ENCODE peak calls at places on chromosomes 11 and 22, in seven cellular contexts. J is AG04450, D is kidney, P is activated T-cell treated with anti-CD3 and anti-CD28 coated beads for 1 hour, L is ureter, H is RPMI8226, E is HS-5. Q is an unnamed sample.

GRCh38 chr11:75668508-75669297 is at the start of gene MAP6:
- DNase-seq in J (no peak), D (no peak), P (no peak), L (no peak), H (peak), E (no peak), Q (peak)

GRCh38 chr11:11157201-11157600 is 195.8 kb downstream of the CSNK2A3 start:
- DNase-seq in J (no peak), D (no peak), P (peak), L (no peak), H (peak), E (no peak), Q (no peak)

GRCh38 chr11:5476184-5476819 is 12.2 kb upstream of the OR52D1 start:
- DNase-seq in J (peak), D (no peak), P (peak), L (no peak), H (peak), E (peak), Q (peak)

GRCh38 chr11:65868076-65868667 is 4.4 kb downstream of the EFEMP2 start:
- DNase-seq in J (no peak), D (peak), P (no peak), L (no peak), H (no peak), E (no peak), Q (no peak)

GRCh38 chr11:102410382-102410784 is 42.2 kb downstream of the TMEM123 start:
- DNase-seq in J (peak), D (no peak), P (no peak), L (no peak), H (no peak), E (no peak), Q (no peak)

GRCh38 chr11:36431429-36432092 is 78.5 kb downstream of the TRAF6 start:
- DNase-seq in J (peak), D (no peak), P (no peak), L (peak), H (no peak), E (peak), Q (peak)

GRCh38 chr11:59076876-59077571 is 9.1 kb upstream of the GLYATL1B start:
- DNase-seq in J (no peak), D (no peak), P (no peak), L (no peak), H (peak), E (no peak), Q (no peak)

GRCh38 chr22:41367680-41368542 is 13.8 kb upstream of the TEF start:
- DNase-seq in J (no peak), D (peak), P (no peak), L (no peak), H (peak), E (no peak), Q (peak)

GRCh38 chr22:33891455-33891854 is 28.8 kb downstream of the LARGE1 start:
- DNase-seq in J (no peak), D (no peak), P (no peak), L (no peak), H (no peak), E (no peak), Q (no peak)

GRCh38 chr11:232783-233565 is 3.2 kb downstream of the SIRT3 start:
- DNase-seq in J (no peak), D (peak), P (no peak), L (no peak), H (no peak), E (no peak), Q (no peak)

GRCh38 chr11:75313457-75314272 is 37.8 kb downstream of the ARRB1 start:
- DNase-seq in J (no peak), D (peak), P (no peak), L (no peak), H (no peak), E (no peak), Q (peak)

GRCh38 chr11:72747456-72747855 is 4.8 kb downstream of the ARAP1 start:
- DNase-seq in J (no peak), D (peak), P (no peak), L (no peak), H (no peak), E (no peak), Q (no peak)

GRCh38 chr22:19232620-19233019 is 54.1 kb upstream of the SLC25A1 start:
- DNase-seq in J (no peak), D (no peak), P (no peak), L (no peak), H (no peak), E (no peak), Q (no peak)

GRCh38 chr22:31241936-31242335 is 29.8 kb downstream of the LIMK2 start:
- DNase-seq in J (no peak), D (no peak), P (no peak), L (no peak), H (no peak), E (peak), Q (no peak)

GRCh38 chr11:66022401-66023185 is 3.7 kb downstream of the CATSPER1 start:
- DNase-seq in J (no peak), D (peak), P (peak), L (peak), H (peak), E (no peak), Q (peak)

GRCh38 chr11:115471367-115471766 is 32.8 kb downstream of the CADM1 start:
- DNase-seq in J (no peak), D (no peak), P (no peak), L (no peak), H (peak), E (no peak), Q (no peak)

Q was measured in heart left ventricle.